ENCODE peak calls at places on chromosomes 12 and 14, in ten cellular contexts. One of them, this sample, is unnamed.

GRCh38 chr12:1935700-1936378 is 17.4 kb upstream of the CACNA2D4 start:
- DNase-seq in NCI-H2171 treated with DMSO at 0.1 percent for 48 hours: peak
- DNase-seq in MCF 10A: no peak
- DNase-seq in IMR-90: no peak
- DNase-seq in NCI-H748 treated with DMSO at 0.1 percent for 48 hours: no peak
- DNase-seq in AG04450: no peak
- DNase-seq in left ventricle myocardium inferior: no peak
- DNase-seq in posterior cingulate gyrus: no peak
- DNase-seq in stimulated activated CD4-positive, alpha-beta T cell treated with anti-CD3 and anti-CD28 coated beads, Interleukin-1b, Interleukin-23, amount 100 ng/mL, for 24 hours: no peak
- DNase-seq in AG09309: no peak
- DNase-seq in this sample: no peak

GRCh38 chr14:78202178-78202577 is 32.0 kb downstream of the NRXN3 start:
- DNase-seq in AG09309: no peak
- DNase-seq in IMR-90: no peak
- DNase-seq in stimulated activated CD4-positive, alpha-beta T cell treated with anti-CD3 and anti-CD28 coated beads, Interleukin-1b, Interleukin-23, amount 100 ng/mL, for 24 hours: no peak
- DNase-seq in MCF 10A: no peak
- DNase-seq in NCI-H2171 treated with DMSO at 0.1 percent for 48 hours: peak
- DNase-seq in NCI-H748 treated with DMSO at 0.1 percent for 48 hours: no peak
- DNase-seq in posterior cingulate gyrus: no peak
- DNase-seq in AG04450: no peak
- DNase-seq in left ventricle myocardium inferior: no peak
- DNase-seq in this sample: no peak

GRCh38 chr14:104388011-104388521 is 191.5 kb upstream of the C14orf180 start:
- DNase-seq in NCI-H2171 treated with DMSO at 0.1 percent for 48 hours: no peak
- DNase-seq in MCF 10A: no peak
- DNase-seq in AG09309: no peak
- DNase-seq in AG04450: no peak
- DNase-seq in IMR-90: no peak
- DNase-seq in posterior cingulate gyrus: no peak
- DNase-seq in stimulated activated CD4-positive, alpha-beta T cell treated with anti-CD3 and anti-CD28 coated beads, Interleukin-1b, Interleukin-23, amount 100 ng/mL, for 24 hours: no peak
- DNase-seq in NCI-H748 treated with DMSO at 0.1 percent for 48 hours: no peak
- DNase-seq in left ventricle myocardium inferior: no peak
- DNase-seq in this sample: no peak

GRCh38 chr14:72451081-72451972 is 442.6 kb downstream of the DPF3 start:
- DNase-seq in MCF 10A: no peak
- DNase-seq in NCI-H748 treated with DMSO at 0.1 percent for 48 hours: no peak
- DNase-seq in IMR-90: no peak
- DNase-seq in posterior cingulate gyrus: no peak
- DNase-seq in stimulated activated CD4-positive, alpha-beta T cell treated with anti-CD3 and anti-CD28 coated beads, Interleukin-1b, Interleukin-23, amount 100 ng/mL, for 24 hours: no peak
- DNase-seq in left ventricle myocardium inferior: no peak
- DNase-seq in NCI-H2171 treated with DMSO at 0.1 percent for 48 hours: no peak
- DNase-seq in AG09309: no peak
- DNase-seq in AG04450: no peak
- DNase-seq in this sample: no peak

GRCh38 chr12:79690606-79691298 is at the start of gene PAWR:
- DNase-seq in MCF 10A: peak
- DNase-seq in IMR-90: peak
- DNase-seq in AG09309: no peak
- DNase-seq in NCI-H2171 treated with DMSO at 0.1 percent for 48 hours: peak
- DNase-seq in AG04450: no peak
- DNase-seq in left ventricle myocardium inferior: peak
- DNase-seq in NCI-H748 treated with DMSO at 0.1 percent for 48 hours: peak
- DNase-seq in posterior cingulate gyrus: no peak
- DNase-seq in stimulated activated CD4-positive, alpha-beta T cell treated with anti-CD3 and anti-CD28 coated beads, Interleukin-1b, Interleukin-23, amount 100 ng/mL, for 24 hours: no peak
- DNase-seq in this sample: peak

GRCh38 chr12:23049180-23049579 is 424.2 kb downstream of the ETNK1 start:
- DNase-seq in AG04450: no peak
- DNase-seq in left ventricle myocardium inferior: no peak
- DNase-seq in NCI-H2171 treated with DMSO at 0.1 percent for 48 hours: no peak
- DNase-seq in posterior cingulate gyrus: no peak
- DNase-seq in IMR-90: peak
- DNase-seq in stimulated activated CD4-positive, alpha-beta T cell treated with anti-CD3 and anti-CD28 coated beads, Interleukin-1b, Interleukin-23, amount 100 ng/mL, for 24 hours: no peak
- DNase-seq in NCI-H748 treated with DMSO at 0.1 percent for 48 hours: no peak
- DNase-seq in AG09309: no peak
- DNase-seq in MCF 10A: peak
- DNase-seq in this sample: no peak

GRCh38 chr14:81323094-81323493 is 77.0 kb downstream of the STON2 start:
- DNase-seq in stimulated activated CD4-positive, alpha-beta T cell treated with anti-CD3 and anti-CD28 coated beads, Interleukin-1b, Interleukin-23, amount 100 ng/mL, for 24 hours: no peak
- DNase-seq in NCI-H748 treated with DMSO at 0.1 percent for 48 hours: peak
- DNase-seq in posterior cingulate gyrus: no peak
- DNase-seq in AG09309: no peak
- DNase-seq in MCF 10A: no peak
- DNase-seq in IMR-90: no peak
- DNase-seq in NCI-H2171 treated with DMSO at 0.1 percent for 48 hours: no peak
- DNase-seq in left ventricle myocardium inferior: no peak
- DNase-seq in AG04450: no peak
- DNase-seq in this sample: no peak

GRCh38 chr12:93698307-93699092 is 21.3 kb downstream of the CRADD start:
- DNase-seq in NCI-H2171 treated with DMSO at 0.1 percent for 48 hours: no peak
- DNase-seq in AG09309: no peak
- DNase-seq in NCI-H748 treated with DMSO at 0.1 percent for 48 hours: no peak
- DNase-seq in MCF 10A: peak
- DNase-seq in posterior cingulate gyrus: no peak
- DNase-seq in stimulated activated CD4-positive, alpha-beta T cell treated with anti-CD3 and anti-CD28 coated beads, Interleukin-1b, Interleukin-23, amount 100 ng/mL, for 24 hours: no peak
- DNase-seq in IMR-90: peak
- DNase-seq in left ventricle myocardium inferior: no peak
- DNase-seq in AG04450: no peak
- DNase-seq in this sample: no peak

GRCh38 chr14:21987937-21988336 is 314.3 kb upstream of the OR4E1 start:
- DNase-seq in IMR-90: peak
- DNase-seq in MCF 10A: peak
- DNase-seq in posterior cingulate gyrus: no peak
- DNase-seq in stimulated activated CD4-positive, alpha-beta T cell treated with anti-CD3 and anti-CD28 coated beads, Interleukin-1b, Interleukin-23, amount 100 ng/mL, for 24 hours: no peak
- DNase-seq in NCI-H2171 treated with DMSO at 0.1 percent for 48 hours: peak
- DNase-seq in NCI-H748 treated with DMSO at 0.1 percent for 48 hours: no peak
- DNase-seq in AG04450: no peak
- DNase-seq in AG09309: no peak
- DNase-seq in left ventricle myocardium inferior: no peak
- DNase-seq in this sample: no peak

GRCh38 chr12:68387338-68387737 is 55.2 kb upstream of the MDM1 start:
- DNase-seq in NCI-H748 treated with DMSO at 0.1 percent for 48 hours: no peak
- DNase-seq in left ventricle myocardium inferior: no peak
- DNase-seq in AG04450: no peak
- DNase-seq in NCI-H2171 treated with DMSO at 0.1 percent for 48 hours: no peak
- DNase-seq in MCF 10A: no peak
- DNase-seq in stimulated activated CD4-positive, alpha-beta T cell treated with anti-CD3 and anti-CD28 coated beads, Interleukin-1b, Interleukin-23, amount 100 ng/mL, for 24 hours: no peak
- DNase-seq in IMR-90: no peak
- DNase-seq in AG09309: no peak
- DNase-seq in posterior cingulate gyrus: no peak
- DNase-seq in this sample: no peak

GRCh38 chr12:57904848-57905811 is 36.2 kb upstream of the ATP23 start:
- DNase-seq in MCF 10A: peak
- DNase-seq in AG09309: no peak
- DNase-seq in NCI-H2171 treated with DMSO at 0.1 percent for 48 hours: peak
- DNase-seq in AG04450: peak
- DNase-seq in left ventricle myocardium inferior: peak
- DNase-seq in IMR-90: peak
- DNase-seq in posterior cingulate gyrus: peak
- DNase-seq in NCI-H748 treated with DMSO at 0.1 percent for 48 hours: peak
- DNase-seq in stimulated activated CD4-positive, alpha-beta T cell treated with anti-CD3 and anti-CD28 coated beads, Interleukin-1b, Interleukin-23, amount 100 ng/mL, for 24 hours: peak
- DNase-seq in this sample: peak

GRCh38 chr12:55142896-55143870 is 17.0 kb downstream of the OR9K2 start:
- DNase-seq in NCI-H2171 treated with DMSO at 0.1 percent for 48 hours: peak
- DNase-seq in stimulated activated CD4-positive, alpha-beta T cell treated with anti-CD3 and anti-CD28 coated beads, Interleukin-1b, Interleukin-23, amount 100 ng/mL, for 24 hours: peak
- DNase-seq in IMR-90: peak
- DNase-seq in NCI-H748 treated with DMSO at 0.1 percent for 48 hours: peak
- DNase-seq in left ventricle myocardium inferior: no peak
- DNase-seq in MCF 10A: peak
- DNase-seq in AG04450: no peak
- DNase-seq in AG09309: peak
- DNase-seq in posterior cingulate gyrus: no peak
- DNase-seq in this sample: no peak

GRCh38 chr12:47808049-47808448 is 11.7 kb downstream of the HDAC7 start:
- DNase-seq in posterior cingulate gyrus: peak
- DNase-seq in NCI-H2171 treated with DMSO at 0.1 percent for 48 hours: peak
- DNase-seq in stimulated activated CD4-positive, alpha-beta T cell treated with anti-CD3 and anti-CD28 coated beads, Interleukin-1b, Interleukin-23, amount 100 ng/mL, for 24 hours: no peak
- DNase-seq in NCI-H748 treated with DMSO at 0.1 percent for 48 hours: no peak
- DNase-seq in AG04450: no peak
- DNase-seq in left ventricle myocardium inferior: peak
- DNase-seq in IMR-90: peak
- DNase-seq in AG09309: no peak
- DNase-seq in MCF 10A: no peak
- DNase-seq in this sample: no peak

GRCh38 chr14:106657460-106657859 is 1131.1 kb downstream of the TMEM121 start:
- DNase-seq in stimulated activated CD4-positive, alpha-beta T cell treated with anti-CD3 and anti-CD28 coated beads, Interleukin-1b, Interleukin-23, amount 100 ng/mL, for 24 hours: peak
- DNase-seq in IMR-90: no peak
- DNase-seq in left ventricle myocardium inferior: no peak
- DNase-seq in MCF 10A: no peak
- DNase-seq in posterior cingulate gyrus: no peak
- DNase-seq in NCI-H748 treated with DMSO at 0.1 percent for 48 hours: peak
- DNase-seq in AG04450: no peak
- DNase-seq in NCI-H2171 treated with DMSO at 0.1 percent for 48 hours: no peak
- DNase-seq in AG09309: no peak
- DNase-seq in this sample: no peak

This sample was measured in tibial nerve.